ENCODE peak calls at places on chromosome 14, in five cellular contexts. One of them, this sample, is unnamed.

GRCh38 chr14:74691456-74691855 is 21.4 kb downstream of the AREL1 start:
- DNase-seq in stimulated activated CD4-positive, alpha-beta T cell treated with anti-CD3 and anti-CD28 coated beads, Interleukin-1b, Interleukin-23, amount 100 ng/mL, for 1 hour: no peak
- DNase-seq in activated T-helper 9 cell treated with anti-CD3 and anti-CD28 coated beads, Interleukin-2, amount 50 U/mL, for 16 hours: no peak
- DNase-seq in SK-MEL-5: no peak
- DNase-seq in activated CD8-positive, alpha-beta memory T cell treated with anti-CD3 and anti-CD28 coated beads, Interleukin-2, amount 50 U/mL, for 48 hours: no peak
- DNase-seq in this sample: no peak

GRCh38 chr14:81402123-81402495 is 2.0 kb upstream of the STON2 start:
- DNase-seq in stimulated activated CD4-positive, alpha-beta T cell treated with anti-CD3 and anti-CD28 coated beads, Interleukin-1b, Interleukin-23, amount 100 ng/mL, for 1 hour: no peak
- DNase-seq in activated T-helper 9 cell treated with anti-CD3 and anti-CD28 coated beads, Interleukin-2, amount 50 U/mL, for 16 hours: no peak
- DNase-seq in SK-MEL-5: no peak
- DNase-seq in activated CD8-positive, alpha-beta memory T cell treated with anti-CD3 and anti-CD28 coated beads, Interleukin-2, amount 50 U/mL, for 48 hours: no peak
- DNase-seq in this sample: no peak

GRCh38 chr14:63672417-63673180 is 30.9 kb upstream of the WDR89 start:
- DNase-seq in stimulated activated CD4-positive, alpha-beta T cell treated with anti-CD3 and anti-CD28 coated beads, Interleukin-1b, Interleukin-23, amount 100 ng/mL, for 1 hour: no peak
- DNase-seq in activated T-helper 9 cell treated with anti-CD3 and anti-CD28 coated beads, Interleukin-2, amount 50 U/mL, for 16 hours: no peak
- DNase-seq in SK-MEL-5: no peak
- DNase-seq in activated CD8-positive, alpha-beta memory T cell treated with anti-CD3 and anti-CD28 coated beads, Interleukin-2, amount 50 U/mL, for 48 hours: no peak
- DNase-seq in this sample: no peak

GRCh38 chr14:102539544-102540309 is 30.2 kb upstream of the ANKRD9 start:
- DNase-seq in stimulated activated CD4-positive, alpha-beta T cell treated with anti-CD3 and anti-CD28 coated beads, Interleukin-1b, Interleukin-23, amount 100 ng/mL, for 1 hour: no peak
- DNase-seq in activated T-helper 9 cell treated with anti-CD3 and anti-CD28 coated beads, Interleukin-2, amount 50 U/mL, for 16 hours: no peak
- DNase-seq in SK-MEL-5: peak
- DNase-seq in activated CD8-positive, alpha-beta memory T cell treated with anti-CD3 and anti-CD28 coated beads, Interleukin-2, amount 50 U/mL, for 48 hours: no peak
- DNase-seq in this sample: no peak

GRCh38 chr14:99754141-99755067 is 38.8 kb upstream of the EML1 start:
- DNase-seq in stimulated activated CD4-positive, alpha-beta T cell treated with anti-CD3 and anti-CD28 coated beads, Interleukin-1b, Interleukin-23, amount 100 ng/mL, for 1 hour: no peak
- DNase-seq in activated T-helper 9 cell treated with anti-CD3 and anti-CD28 coated beads, Interleukin-2, amount 50 U/mL, for 16 hours: no peak
- DNase-seq in SK-MEL-5: no peak
- DNase-seq in activated CD8-positive, alpha-beta memory T cell treated with anti-CD3 and anti-CD28 coated beads, Interleukin-2, amount 50 U/mL, for 48 hours: no peak
- DNase-seq in this sample: no peak

GRCh38 chr14:18656627-18657026 is 55.7 kb downstream of the OR11H12 start:
- DNase-seq in stimulated activated CD4-positive, alpha-beta T cell treated with anti-CD3 and anti-CD28 coated beads, Interleukin-1b, Interleukin-23, amount 100 ng/mL, for 1 hour: no peak
- DNase-seq in activated T-helper 9 cell treated with anti-CD3 and anti-CD28 coated beads, Interleukin-2, amount 50 U/mL, for 16 hours: no peak
- DNase-seq in SK-MEL-5: no peak
- DNase-seq in activated CD8-positive, alpha-beta memory T cell treated with anti-CD3 and anti-CD28 coated beads, Interleukin-2, amount 50 U/mL, for 48 hours: no peak
- DNase-seq in this sample: no peak

GRCh38 chr14:24911324-24912095 is 138.4 kb downstream of the STXBP6 start:
- DNase-seq in stimulated activated CD4-positive, alpha-beta T cell treated with anti-CD3 and anti-CD28 coated beads, Interleukin-1b, Interleukin-23, amount 100 ng/mL, for 1 hour: no peak
- DNase-seq in activated T-helper 9 cell treated with anti-CD3 and anti-CD28 coated beads, Interleukin-2, amount 50 U/mL, for 16 hours: no peak
- DNase-seq in SK-MEL-5: no peak
- DNase-seq in activated CD8-positive, alpha-beta memory T cell treated with anti-CD3 and anti-CD28 coated beads, Interleukin-2, amount 50 U/mL, for 48 hours: no peak
- DNase-seq in this sample: no peak

GRCh38 chr14:69842671-69843407 is 36.4 kb upstream of the SMOC1 start:
- DNase-seq in stimulated activated CD4-positive, alpha-beta T cell treated with anti-CD3 and anti-CD28 coated beads, Interleukin-1b, Interleukin-23, amount 100 ng/mL, for 1 hour: no peak
- DNase-seq in activated T-helper 9 cell treated with anti-CD3 and anti-CD28 coated beads, Interleukin-2, amount 50 U/mL, for 16 hours: no peak
- DNase-seq in SK-MEL-5: no peak
- DNase-seq in activated CD8-positive, alpha-beta memory T cell treated with anti-CD3 and anti-CD28 coated beads, Interleukin-2, amount 50 U/mL, for 48 hours: no peak
- DNase-seq in this sample: no peak

GRCh38 chr14:52356025-52356424 is 41.9 kb downstream of the PTGER2 start:
- DNase-seq in stimulated activated CD4-positive, alpha-beta T cell treated with anti-CD3 and anti-CD28 coated beads, Interleukin-1b, Interleukin-23, amount 100 ng/mL, for 1 hour: no peak
- DNase-seq in activated T-helper 9 cell treated with anti-CD3 and anti-CD28 coated beads, Interleukin-2, amount 50 U/mL, for 16 hours: no peak
- DNase-seq in SK-MEL-5: no peak
- DNase-seq in activated CD8-positive, alpha-beta memory T cell treated with anti-CD3 and anti-CD28 coated beads, Interleukin-2, amount 50 U/mL, for 48 hours: no peak
- DNase-seq in this sample: no peak

GRCh38 chr14:99195602-99196309 is 76.2 kb downstream of the BCL11B start:
- DNase-seq in stimulated activated CD4-positive, alpha-beta T cell treated with anti-CD3 and anti-CD28 coated beads, Interleukin-1b, Interleukin-23, amount 100 ng/mL, for 1 hour: no peak
- DNase-seq in activated T-helper 9 cell treated with anti-CD3 and anti-CD28 coated beads, Interleukin-2, amount 50 U/mL, for 16 hours: no peak
- DNase-seq in SK-MEL-5: no peak
- DNase-seq in activated CD8-positive, alpha-beta memory T cell treated with anti-CD3 and anti-CD28 coated beads, Interleukin-2, amount 50 U/mL, for 48 hours: no peak
- DNase-seq in this sample: no peak

GRCh38 chr14:102512713-102513373 is 3.3 kb upstream of the ANKRD9 start:
- DNase-seq in stimulated activated CD4-positive, alpha-beta T cell treated with anti-CD3 and anti-CD28 coated beads, Interleukin-1b, Interleukin-23, amount 100 ng/mL, for 1 hour: no peak
- DNase-seq in activated T-helper 9 cell treated with anti-CD3 and anti-CD28 coated beads, Interleukin-2, amount 50 U/mL, for 16 hours: no peak
- DNase-seq in SK-MEL-5: no peak
- DNase-seq in activated CD8-positive, alpha-beta memory T cell treated with anti-CD3 and anti-CD28 coated beads, Interleukin-2, amount 50 U/mL, for 48 hours: no peak
- DNase-seq in this sample: no peak

GRCh38 chr14:51834218-51834617 is 26.2 kb upstream of the GNG2 start:
- DNase-seq in stimulated activated CD4-positive, alpha-beta T cell treated with anti-CD3 and anti-CD28 coated beads, Interleukin-1b, Interleukin-23, amount 100 ng/mL, for 1 hour: no peak
- DNase-seq in activated T-helper 9 cell treated with anti-CD3 and anti-CD28 coated beads, Interleukin-2, amount 50 U/mL, for 16 hours: no peak
- DNase-seq in SK-MEL-5: no peak
- DNase-seq in activated CD8-positive, alpha-beta memory T cell treated with anti-CD3 and anti-CD28 coated beads, Interleukin-2, amount 50 U/mL, for 48 hours: no peak
- DNase-seq in this sample: no peak

GRCh38 chr14:75967866-75968265 is 13.9 kb downstream of the TGFB3 start:
- DNase-seq in stimulated activated CD4-positive, alpha-beta T cell treated with anti-CD3 and anti-CD28 coated beads, Interleukin-1b, Interleukin-23, amount 100 ng/mL, for 1 hour: no peak
- DNase-seq in activated T-helper 9 cell treated with anti-CD3 and anti-CD28 coated beads, Interleukin-2, amount 50 U/mL, for 16 hours: no peak
- DNase-seq in SK-MEL-5: no peak
- DNase-seq in activated CD8-positive, alpha-beta memory T cell treated with anti-CD3 and anti-CD28 coated beads, Interleukin-2, amount 50 U/mL, for 48 hours: no peak
- DNase-seq in this sample: no peak

GRCh38 chr14:89983375-89983774 is 27.6 kb downstream of the TDP1 start:
- DNase-seq in stimulated activated CD4-positive, alpha-beta T cell treated with anti-CD3 and anti-CD28 coated beads, Interleukin-1b, Interleukin-23, amount 100 ng/mL, for 1 hour: no peak
- DNase-seq in activated T-helper 9 cell treated with anti-CD3 and anti-CD28 coated beads, Interleukin-2, amount 50 U/mL, for 16 hours: no peak
- DNase-seq in SK-MEL-5: no peak
- DNase-seq in activated CD8-positive, alpha-beta memory T cell treated with anti-CD3 and anti-CD28 coated beads, Interleukin-2, amount 50 U/mL, for 48 hours: no peak
- DNase-seq in this sample: no peak

GRCh38 chr14:81200041-81200440 is 20.7 kb downstream of the GTF2A1 start:
- DNase-seq in stimulated activated CD4-positive, alpha-beta T cell treated with anti-CD3 and anti-CD28 coated beads, Interleukin-1b, Interleukin-23, amount 100 ng/mL, for 1 hour: no peak
- DNase-seq in activated T-helper 9 cell treated with anti-CD3 and anti-CD28 coated beads, Interleukin-2, amount 50 U/mL, for 16 hours: no peak
- DNase-seq in SK-MEL-5: no peak
- DNase-seq in activated CD8-positive, alpha-beta memory T cell treated with anti-CD3 and anti-CD28 coated beads, Interleukin-2, amount 50 U/mL, for 48 hours: no peak
- DNase-seq in this sample: no peak

GRCh38 chr14:92317511-92317910 is 5.5 kb upstream of the SLC24A4 start:
- DNase-seq in stimulated activated CD4-positive, alpha-beta T cell treated with anti-CD3 and anti-CD28 coated beads, Interleukin-1b, Interleukin-23, amount 100 ng/mL, for 1 hour: no peak
- DNase-seq in activated T-helper 9 cell treated with anti-CD3 and anti-CD28 coated beads, Interleukin-2, amount 50 U/mL, for 16 hours: no peak
- DNase-seq in SK-MEL-5: no peak
- DNase-seq in activated CD8-positive, alpha-beta memory T cell treated with anti-CD3 and anti-CD28 coated beads, Interleukin-2, amount 50 U/mL, for 48 hours: no peak
- DNase-seq in this sample: no peak

GRCh38 chr14:53347046-53347445 is 193.9 kb upstream of the DDHD1 start:
- DNase-seq in stimulated activated CD4-positive, alpha-beta T cell treated with anti-CD3 and anti-CD28 coated beads, Interleukin-1b, Interleukin-23, amount 100 ng/mL, for 1 hour: no peak
- DNase-seq in activated T-helper 9 cell treated with anti-CD3 and anti-CD28 coated beads, Interleukin-2, amount 50 U/mL, for 16 hours: no peak
- DNase-seq in SK-MEL-5: no peak
- DNase-seq in activated CD8-positive, alpha-beta memory T cell treated with anti-CD3 and anti-CD28 coated beads, Interleukin-2, amount 50 U/mL, for 48 hours: no peak
- DNase-seq in this sample: no peak

GRCh38 chr14:29227631-29228030 is 461.0 kb downstream of the FOXG1 start:
- DNase-seq in stimulated activated CD4-positive, alpha-beta T cell treated with anti-CD3 and anti-CD28 coated beads, Interleukin-1b, Interleukin-23, amount 100 ng/mL, for 1 hour: no peak
- DNase-seq in activated T-helper 9 cell treated with anti-CD3 and anti-CD28 coated beads, Interleukin-2, amount 50 U/mL, for 16 hours: no peak
- DNase-seq in SK-MEL-5: no peak
- DNase-seq in activated CD8-positive, alpha-beta memory T cell treated with anti-CD3 and anti-CD28 coated beads, Interleukin-2, amount 50 U/mL, for 48 hours: no peak
- DNase-seq in this sample: no peak

GRCh38 chr14:50061664-50062437 is 54.5 kb downstream of the VCPKMT start:
- DNase-seq in stimulated activated CD4-positive, alpha-beta T cell treated with anti-CD3 and anti-CD28 coated beads, Interleukin-1b, Interleukin-23, amount 100 ng/mL, for 1 hour: no peak
- DNase-seq in activated T-helper 9 cell treated with anti-CD3 and anti-CD28 coated beads, Interleukin-2, amount 50 U/mL, for 16 hours: no peak
- DNase-seq in SK-MEL-5: peak
- DNase-seq in activated CD8-positive, alpha-beta memory T cell treated with anti-CD3 and anti-CD28 coated beads, Interleukin-2, amount 50 U/mL, for 48 hours: peak
- DNase-seq in this sample: no peak

GRCh38 chr14:89909586-89909985 is 44.9 kb downstream of the EFCAB11 start:
- DNase-seq in stimulated activated CD4-positive, alpha-beta T cell treated with anti-CD3 and anti-CD28 coated beads, Interleukin-1b, Interleukin-23, amount 100 ng/mL, for 1 hour: no peak
- DNase-seq in activated T-helper 9 cell treated with anti-CD3 and anti-CD28 coated beads, Interleukin-2, amount 50 U/mL, for 16 hours: no peak
- DNase-seq in SK-MEL-5: no peak
- DNase-seq in activated CD8-positive, alpha-beta memory T cell treated with anti-CD3 and anti-CD28 coated beads, Interleukin-2, amount 50 U/mL, for 48 hours: no peak
- DNase-seq in this sample: no peak

GRCh38 chr14:30395065-30395464 is 163.9 kb upstream of the G2E3 start:
- DNase-seq in stimulated activated CD4-positive, alpha-beta T cell treated with anti-CD3 and anti-CD28 coated beads, Interleukin-1b, Interleukin-23, amount 100 ng/mL, for 1 hour: no peak
- DNase-seq in activated T-helper 9 cell treated with anti-CD3 and anti-CD28 coated beads, Interleukin-2, amount 50 U/mL, for 16 hours: no peak
- DNase-seq in SK-MEL-5: no peak
- DNase-seq in activated CD8-positive, alpha-beta memory T cell treated with anti-CD3 and anti-CD28 coated beads, Interleukin-2, amount 50 U/mL, for 48 hours: no peak
- DNase-seq in this sample: no peak

GRCh38 chr14:76882646-76883045 is 56.4 kb downstream of the LRRC74A start:
- DNase-seq in stimulated activated CD4-positive, alpha-beta T cell treated with anti-CD3 and anti-CD28 coated beads, Interleukin-1b, Interleukin-23, amount 100 ng/mL, for 1 hour: no peak
- DNase-seq in activated T-helper 9 cell treated with anti-CD3 and anti-CD28 coated beads, Interleukin-2, amount 50 U/mL, for 16 hours: no peak
- DNase-seq in SK-MEL-5: no peak
- DNase-seq in activated CD8-positive, alpha-beta memory T cell treated with anti-CD3 and anti-CD28 coated beads, Interleukin-2, amount 50 U/mL, for 48 hours: no peak
- DNase-seq in this sample: no peak

GRCh38 chr14:68771631-68772030 is 21.2 kb downstream of the ZFP36L1 start:
- DNase-seq in stimulated activated CD4-positive, alpha-beta T cell treated with anti-CD3 and anti-CD28 coated beads, Interleukin-1b, Interleukin-23, amount 100 ng/mL, for 1 hour: no peak
- DNase-seq in activated T-helper 9 cell treated with anti-CD3 and anti-CD28 coated beads, Interleukin-2, amount 50 U/mL, for 16 hours: no peak
- DNase-seq in SK-MEL-5: no peak
- DNase-seq in activated CD8-positive, alpha-beta memory T cell treated with anti-CD3 and anti-CD28 coated beads, Interleukin-2, amount 50 U/mL, for 48 hours: no peak
- DNase-seq in this sample: no peak

GRCh38 chr14:101557811-101558738 is 3.2 kb upstream of the DIO3 start:
- DNase-seq in stimulated activated CD4-positive, alpha-beta T cell treated with anti-CD3 and anti-CD28 coated beads, Interleukin-1b, Interleukin-23, amount 100 ng/mL, for 1 hour: no peak
- DNase-seq in activated T-helper 9 cell treated with anti-CD3 and anti-CD28 coated beads, Interleukin-2, amount 50 U/mL, for 16 hours: no peak
- DNase-seq in SK-MEL-5: no peak
- DNase-seq in activated CD8-positive, alpha-beta memory T cell treated with anti-CD3 and anti-CD28 coated beads, Interleukin-2, amount 50 U/mL, for 48 hours: no peak
- DNase-seq in this sample: no peak

GRCh38 chr14:86708846-86709339 is 1178.9 kb downstream of the FLRT2 start:
- DNase-seq in stimulated activated CD4-positive, alpha-beta T cell treated with anti-CD3 and anti-CD28 coated beads, Interleukin-1b, Interleukin-23, amount 100 ng/mL, for 1 hour: no peak
- DNase-seq in activated T-helper 9 cell treated with anti-CD3 and anti-CD28 coated beads, Interleukin-2, amount 50 U/mL, for 16 hours: no peak
- DNase-seq in SK-MEL-5: no peak
- DNase-seq in activated CD8-positive, alpha-beta memory T cell treated with anti-CD3 and anti-CD28 coated beads, Interleukin-2, amount 50 U/mL, for 48 hours: no peak
- DNase-seq in this sample: no peak

GRCh38 chr14:96189288-96189711 is 15.3 kb upstream of the BDKRB2 start:
- DNase-seq in stimulated activated CD4-positive, alpha-beta T cell treated with anti-CD3 and anti-CD28 coated beads, Interleukin-1b, Interleukin-23, amount 100 ng/mL, for 1 hour: no peak
- DNase-seq in activated T-helper 9 cell treated with anti-CD3 and anti-CD28 coated beads, Interleukin-2, amount 50 U/mL, for 16 hours: no peak
- DNase-seq in SK-MEL-5: no peak
- DNase-seq in activated CD8-positive, alpha-beta memory T cell treated with anti-CD3 and anti-CD28 coated beads, Interleukin-2, amount 50 U/mL, for 48 hours: no peak
- DNase-seq in this sample: no peak

GRCh38 chr14:50967104-50967503 is 22.8 kb upstream of the PYGL start:
- DNase-seq in stimulated activated CD4-positive, alpha-beta T cell treated with anti-CD3 and anti-CD28 coated beads, Interleukin-1b, Interleukin-23, amount 100 ng/mL, for 1 hour: no peak
- DNase-seq in activated T-helper 9 cell treated with anti-CD3 and anti-CD28 coated beads, Interleukin-2, amount 50 U/mL, for 16 hours: no peak
- DNase-seq in SK-MEL-5: no peak
- DNase-seq in activated CD8-positive, alpha-beta memory T cell treated with anti-CD3 and anti-CD28 coated beads, Interleukin-2, amount 50 U/mL, for 48 hours: no peak
- DNase-seq in this sample: no peak

GRCh38 chr14:104476437-104476836 is 103.1 kb upstream of the C14orf180 start:
- DNase-seq in stimulated activated CD4-positive, alpha-beta T cell treated with anti-CD3 and anti-CD28 coated beads, Interleukin-1b, Interleukin-23, amount 100 ng/mL, for 1 hour: no peak
- DNase-seq in activated T-helper 9 cell treated with anti-CD3 and anti-CD28 coated beads, Interleukin-2, amount 50 U/mL, for 16 hours: no peak
- DNase-seq in SK-MEL-5: no peak
- DNase-seq in activated CD8-positive, alpha-beta memory T cell treated with anti-CD3 and anti-CD28 coated beads, Interleukin-2, amount 50 U/mL, for 48 hours: no peak
- DNase-seq in this sample: no peak

GRCh38 chr14:100878271-100879146 is 25.0 kb downstream of the RTL1 start:
- DNase-seq in stimulated activated CD4-positive, alpha-beta T cell treated with anti-CD3 and anti-CD28 coated beads, Interleukin-1b, Interleukin-23, amount 100 ng/mL, for 1 hour: no peak
- DNase-seq in activated T-helper 9 cell treated with anti-CD3 and anti-CD28 coated beads, Interleukin-2, amount 50 U/mL, for 16 hours: no peak
- DNase-seq in SK-MEL-5: no peak
- DNase-seq in activated CD8-positive, alpha-beta memory T cell treated with anti-CD3 and anti-CD28 coated beads, Interleukin-2, amount 50 U/mL, for 48 hours: no peak
- DNase-seq in this sample: no peak

GRCh38 chr14:65237956-65238355 is 135.6 kb upstream of the MAX start:
- DNase-seq in stimulated activated CD4-positive, alpha-beta T cell treated with anti-CD3 and anti-CD28 coated beads, Interleukin-1b, Interleukin-23, amount 100 ng/mL, for 1 hour: no peak
- DNase-seq in activated T-helper 9 cell treated with anti-CD3 and anti-CD28 coated beads, Interleukin-2, amount 50 U/mL, for 16 hours: no peak
- DNase-seq in SK-MEL-5: no peak
- DNase-seq in activated CD8-positive, alpha-beta memory T cell treated with anti-CD3 and anti-CD28 coated beads, Interleukin-2, amount 50 U/mL, for 48 hours: no peak
- DNase-seq in this sample: no peak

This sample was measured in breast epithelium.